ENCODE peak calls at places on chromosome 21, in four cellular contexts. One of them, this sample, is unnamed.
A peak's percentile ranks its signal among the peaks of the same experiment; 100 is the strongest.

GRCh38 chr21:36323032-36323431 is 3.0 kb downstream of the MORC3 start:
- DNase-seq in K562: no peak
- DNase-seq in IMR-90: peak; percentile 20
- DNase-seq in GM12878: no peak
- DNase-seq in this sample: peak; percentile 11

GRCh38 chr21:25806053-25806452 is 71.3 kb downstream of the GABPA start:
- DNase-seq in K562: no peak
- DNase-seq in IMR-90: no peak
- DNase-seq in GM12878: no peak
- DNase-seq in this sample: no peak

GRCh38 chr21:39430954-39431353 is 14.6 kb downstream of the LCA5L start:
- DNase-seq in K562: no peak
- DNase-seq in IMR-90: no peak
- DNase-seq in GM12878: no peak
- DNase-seq in this sample: no peak

GRCh38 chr21:16241500-16241963 is 511.8 kb downstream of the USP25 start:
- DNase-seq in K562: no peak
- DNase-seq in IMR-90: no peak
- DNase-seq in GM12878: no peak
- DNase-seq in this sample: peak; percentile 98

GRCh38 chr21:35138665-35139381 is 89.7 kb upstream of the RUNX1 start:
- DNase-seq in K562: peak; percentile 39
- DNase-seq in IMR-90: peak; percentile 95
- DNase-seq in GM12878: no peak
- DNase-seq in this sample: no peak

GRCh38 chr21:31470896-31471694 is 127.0 kb upstream of the TIAM1 start:
- DNase-seq in K562: no peak
- DNase-seq in IMR-90: no peak
- DNase-seq in GM12878: no peak
- DNase-seq in this sample: no peak

GRCh38 chr21:38289697-38290096 is 32.9 kb downstream of the KCNJ15 start:
- DNase-seq in K562: no peak
- DNase-seq in IMR-90: peak; percentile 98
- DNase-seq in GM12878: no peak
- DNase-seq in this sample: peak; percentile 73

GRCh38 chr21:37793660-37794059 is 122.6 kb downstream of the KCNJ6 start:
- DNase-seq in K562: no peak
- DNase-seq in IMR-90: peak; percentile 79
- DNase-seq in GM12878: no peak
- DNase-seq in this sample: no peak

GRCh38 chr21:46096997-46097825 is 701 bp upstream of the COL6A2 start:
- DNase-seq in K562: peak; percentile 10
- DNase-seq in IMR-90: no peak
- DNase-seq in GM12878: no peak
- DNase-seq in this sample: no peak

GRCh38 chr21:46148106-46148505 is 7.3 kb downstream of the FTCD start:
- DNase-seq in K562: no peak
- DNase-seq in IMR-90: no peak
- DNase-seq in GM12878: no peak
- DNase-seq in this sample: no peak

GRCh38 chr21:31872452-31873274 is at the start of gene HUNK:
- DNase-seq in K562: no peak
- DNase-seq in IMR-90: peak; percentile 54
- DNase-seq in GM12878: no peak
- DNase-seq in this sample: no peak

GRCh38 chr21:39908265-39908923 is 41.2 kb downstream of the PCP4 start:
- DNase-seq in K562: no peak
- DNase-seq in IMR-90: no peak
- DNase-seq in GM12878: no peak
- DNase-seq in this sample: no peak

GRCh38 chr21:30448514-30448913 is 8.4 kb downstream of the KRTAP15-1 start:
- DNase-seq in K562: no peak
- DNase-seq in IMR-90: no peak
- DNase-seq in GM12878: no peak
- DNase-seq in this sample: no peak

GRCh38 chr21:28221984-28222383 is 770.7 kb downstream of the LTN1 start:
- DNase-seq in K562: no peak
- DNase-seq in IMR-90: no peak
- DNase-seq in GM12878: no peak
- DNase-seq in this sample: no peak

GRCh38 chr21:28224191-28224755 is 768.4 kb downstream of the LTN1 start:
- DNase-seq in K562: no peak
- DNase-seq in IMR-90: no peak
- DNase-seq in GM12878: no peak
- DNase-seq in this sample: no peak

GRCh38 chr21:28216976-28217523 is 775.6 kb downstream of the LTN1 start:
- DNase-seq in K562: no peak
- DNase-seq in IMR-90: no peak
- DNase-seq in GM12878: no peak
- DNase-seq in this sample: no peak

GRCh38 chr21:28215214-28215954 is 777.3 kb downstream of the LTN1 start:
- DNase-seq in K562: no peak
- DNase-seq in IMR-90: peak; percentile 69
- DNase-seq in GM12878: no peak
- DNase-seq in this sample: no peak

GRCh38 chr21:28220670-28221069 is 772.0 kb downstream of the LTN1 start:
- DNase-seq in K562: no peak
- DNase-seq in IMR-90: peak; percentile 39
- DNase-seq in GM12878: no peak
- DNase-seq in this sample: peak; percentile 16
- H3K9ac ChIP-seq in K562: no peak overlapping the region
- H3K9ac ChIP-seq in IMR-90: no peak overlapping the region
- H3K9ac ChIP-seq in GM12878: no peak overlapping the region
- H3K9ac ChIP-seq in this sample: no peak overlapping the region

GRCh38 chr21:42234464-42235241 is 15.7 kb downstream of the ABCG1 start:
- DNase-seq in K562: peak; percentile 93
- DNase-seq in IMR-90: peak; percentile 45
- DNase-seq in GM12878: no peak
- DNase-seq in this sample: peak; percentile 52
- TF ChIP-seq FOS in K562: no peak
- TF ChIP-seq FOS in IMR-90: no peak
- TF ChIP-seq FOS in GM12878: no peak
- TF ChIP-seq FOS in this sample: no peak

DNA sequence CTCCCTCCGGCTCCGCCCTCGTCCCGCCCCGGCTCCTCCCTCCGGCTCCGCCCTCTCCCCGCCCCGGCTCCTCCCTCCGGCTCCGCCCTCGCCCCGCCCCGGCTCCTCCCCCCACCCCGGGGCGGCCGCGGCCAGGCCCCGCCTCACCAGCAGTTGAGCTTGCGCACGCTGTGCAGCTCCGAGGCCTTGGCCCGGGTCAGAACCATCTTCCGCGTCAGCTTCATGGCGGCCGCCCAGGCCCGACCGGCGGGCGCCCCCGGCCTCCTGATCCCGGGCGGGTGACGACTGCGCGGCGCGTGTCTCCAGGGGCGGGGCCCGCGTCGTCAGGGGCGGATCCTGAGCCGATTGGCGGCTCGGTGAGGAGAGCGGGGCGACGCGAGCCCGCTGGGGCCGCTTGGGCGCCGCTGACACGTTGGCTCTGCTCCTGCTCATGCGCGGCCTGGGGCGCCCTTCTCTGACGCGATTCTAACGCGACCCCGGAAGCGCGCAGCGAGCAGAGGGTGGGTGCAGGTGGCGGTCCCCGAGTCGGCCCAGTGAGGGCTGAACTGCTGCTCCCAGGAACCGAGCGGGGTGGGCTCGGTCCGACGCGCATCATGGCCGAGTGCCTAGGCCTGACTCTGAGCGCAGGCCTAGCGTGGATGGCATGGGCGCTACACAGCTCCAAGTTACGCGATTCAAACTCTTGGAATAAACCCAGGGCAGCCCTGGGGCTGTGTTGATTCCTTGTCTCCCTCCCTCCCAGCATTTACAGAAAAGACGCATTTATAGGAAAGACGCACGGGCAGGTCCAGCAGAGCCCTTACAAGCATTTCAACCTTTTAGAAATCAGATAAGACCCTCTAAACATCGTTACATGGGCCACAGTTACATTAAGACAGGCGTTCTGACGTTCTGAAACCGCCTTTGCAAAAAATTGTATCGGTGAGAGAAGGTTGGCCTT is at the start of gene CFAP410:
- DNase-seq in K562: peak; percentile 98
- DNase-seq in IMR-90: peak; percentile 94
- DNase-seq in GM12878: peak; percentile 76
- DNase-seq in this sample: peak; percentile 96
- TF ChIP-seq POLR2A in K562: peak; percentile 96
- TF ChIP-seq POLR2A in IMR-90: peak; percentile 93
- TF ChIP-seq POLR2A in GM12878: peak; percentile 98
- TF ChIP-seq POLR2A in this sample: peak; percentile 82

GRCh38 chr21:33217168-33217567 is 12.6 kb upstream of the IFNAR2 start:
- DNase-seq in K562: no peak
- DNase-seq in IMR-90: no peak
- DNase-seq in GM12878: no peak
- DNase-seq in this sample: no peak
- H3K9ac ChIP-seq in K562: no peak overlapping the region
- H3K9ac ChIP-seq in IMR-90: no peak overlapping the region
- H3K9ac ChIP-seq in GM12878: peak overlapping the region; percentile 76
- H3K9ac ChIP-seq in this sample: no peak overlapping the region

DNA sequence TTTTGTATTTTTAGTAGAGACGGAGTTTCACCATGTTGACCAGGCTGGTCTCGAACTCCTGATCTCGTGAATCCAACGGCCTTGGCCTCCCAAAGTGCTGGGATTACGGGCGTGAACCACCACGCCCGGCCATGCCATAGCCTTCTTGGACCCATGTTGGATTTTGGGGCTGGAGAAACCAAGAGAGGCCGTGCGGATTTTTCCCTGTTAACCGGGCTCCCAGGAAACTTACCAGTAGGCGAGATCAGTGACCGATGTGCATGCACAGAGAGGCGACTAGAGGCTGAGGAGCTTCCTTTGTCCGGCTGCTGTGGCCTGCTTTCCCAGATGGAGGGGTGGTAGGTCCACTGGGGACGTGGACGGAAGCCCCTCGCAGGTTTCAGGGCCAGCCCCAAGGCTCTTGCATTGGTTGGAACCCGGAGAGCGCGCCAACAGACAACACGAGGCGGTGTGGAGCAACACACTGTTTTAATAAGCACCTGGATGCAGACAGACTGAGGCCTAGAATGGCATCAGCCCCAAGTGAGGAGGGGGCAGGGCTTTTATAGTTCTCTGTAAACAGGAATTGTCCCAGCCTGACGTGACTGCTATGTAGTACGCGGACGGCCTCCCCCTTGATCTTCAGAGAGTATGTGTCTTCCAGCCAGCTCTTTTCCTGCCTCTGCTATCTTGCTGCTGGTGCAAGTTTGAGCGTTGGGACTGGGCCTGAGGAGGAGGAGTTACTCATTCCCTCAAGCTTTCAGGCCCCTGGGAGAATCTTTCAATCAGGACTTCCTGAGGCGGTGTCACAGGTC is at the start of gene ERVH48-1:
- DNase-seq in K562: no peak
- DNase-seq in IMR-90: peak; percentile 11
- DNase-seq in GM12878: no peak
- DNase-seq in this sample: no peak
- TF ChIP-seq FOS in K562: no peak
- TF ChIP-seq FOS in IMR-90: no peak
- TF ChIP-seq FOS in GM12878: no peak
- TF ChIP-seq FOS in this sample: no peak

GRCh38 chr21:41428311-41428710 is 2.3 kb downstream of the MX1 start:
- DNase-seq in K562: no peak
- DNase-seq in IMR-90: no peak
- DNase-seq in GM12878: no peak
- DNase-seq in this sample: no peak
- TF ChIP-seq POLR2A in K562: no peak
- TF ChIP-seq POLR2A in IMR-90: no peak
- TF ChIP-seq POLR2A in GM12878: peak; percentile 62
- TF ChIP-seq POLR2A in this sample: no peak

GRCh38 chr21:44774972-44775371 is 26.6 kb downstream of the UBE2G2 start:
- DNase-seq in K562: no peak
- DNase-seq in IMR-90: no peak
- DNase-seq in GM12878: no peak
- DNase-seq in this sample: no peak

GRCh38 chr21:44771896-44772525 is 29.6 kb downstream of the UBE2G2 start:
- DNase-seq in K562: no peak
- DNase-seq in IMR-90: no peak
- DNase-seq in GM12878: no peak
- DNase-seq in this sample: no peak

GRCh38 chr21:44778499-44778911 is 23.1 kb downstream of the UBE2G2 start:
- DNase-seq in K562: no peak
- DNase-seq in IMR-90: no peak
- DNase-seq in GM12878: no peak
- DNase-seq in this sample: no peak

GRCh38 chr21:44778094-44778493 is 23.5 kb downstream of the UBE2G2 start:
- DNase-seq in K562: no peak
- DNase-seq in IMR-90: no peak
- DNase-seq in GM12878: no peak
- DNase-seq in this sample: no peak

GRCh38 chr21:44773291-44773932 is 28.2 kb downstream of the UBE2G2 start:
- DNase-seq in K562: no peak
- DNase-seq in IMR-90: no peak
- DNase-seq in GM12878: no peak
- DNase-seq in this sample: no peak
- H3K9ac ChIP-seq in K562: no peak overlapping the region
- H3K9ac ChIP-seq in IMR-90: no peak overlapping the region
- H3K9ac ChIP-seq in GM12878: no peak overlapping the region
- H3K9ac ChIP-seq in this sample: no peak overlapping the region

GRCh38 chr21:19684328-19684727 is 1280.7 kb upstream of the TMPRSS15 start:
- DNase-seq in K562: no peak
- DNase-seq in IMR-90: no peak
- DNase-seq in GM12878: no peak
- DNase-seq in this sample: no peak
- TF ChIP-seq FOS in K562: no peak
- TF ChIP-seq FOS in IMR-90: no peak
- TF ChIP-seq FOS in GM12878: no peak
- TF ChIP-seq FOS in this sample: no peak

DNA sequence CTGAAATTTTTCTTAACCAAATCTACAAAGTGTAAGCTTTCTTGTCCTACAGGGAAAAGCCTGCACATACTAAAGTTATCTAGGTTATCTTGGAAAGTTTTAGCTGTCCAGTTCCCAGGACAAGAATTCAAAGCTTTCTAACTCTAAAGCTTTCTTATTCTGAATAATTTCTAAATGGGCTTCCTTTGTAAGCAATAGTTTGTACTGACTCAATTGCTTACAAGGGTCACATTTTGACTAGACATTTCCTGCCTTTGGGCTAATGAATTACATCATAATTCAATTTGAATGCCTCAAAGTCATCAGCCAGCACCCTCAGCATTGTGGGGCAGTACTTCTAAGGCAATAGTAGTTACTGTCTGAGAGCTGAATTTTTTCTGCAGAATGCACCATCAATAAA is 223.0 kb downstream of the LTN1 start:
- DNase-seq in K562: no peak
- DNase-seq in IMR-90: no peak
- DNase-seq in GM12878: no peak
- DNase-seq in this sample: no peak
- TF ChIP-seq POLR2A in K562: no peak
- TF ChIP-seq POLR2A in IMR-90: no peak
- TF ChIP-seq POLR2A in GM12878: no peak
- TF ChIP-seq POLR2A in this sample: no peak

This sample was measured in endothelial cell of umbilical vein.